ENCODE peak calls at places on chromosomes 6 and 20, in six cellular contexts. One of them, this sample, is unnamed.

GRCh38 chr6:147201885-147202515 is 2.2 kb upstream of the STXBP5 start:
- DNase-seq in fibroblast of lung: peak; percentile 50
- DNase-seq in Peyer's patch: peak; percentile 49
- DNase-seq in pancreas: no peak
- DNase-seq in endodermal cell: peak; percentile 68
- DNase-seq in left ventricle myocardium inferior: no peak
- DNase-seq in this sample: no peak

GRCh38 chr6:128487746-128488145 is 32.7 kb downstream of the PTPRK start:
- DNase-seq in left ventricle myocardium inferior: no peak
- DNase-seq in fibroblast of lung: peak; percentile 97
- DNase-seq in Peyer's patch: no peak
- DNase-seq in pancreas: no peak
- DNase-seq in endodermal cell: no peak
- DNase-seq in this sample: no peak

GRCh38 chr6:3529721-3530120 is 72.9 kb upstream of the SLC22A23 start:
- DNase-seq in pancreas: no peak
- DNase-seq in left ventricle myocardium inferior: no peak
- DNase-seq in fibroblast of lung: no peak
- DNase-seq in Peyer's patch: no peak
- DNase-seq in endodermal cell: no peak
- DNase-seq in this sample: no peak

GRCh38 chr20:55386686-55387085 is 618.6 kb downstream of the CBLN4 start:
- DNase-seq in left ventricle myocardium inferior: no peak
- DNase-seq in endodermal cell: no peak
- DNase-seq in pancreas: no peak
- DNase-seq in Peyer's patch: no peak
- DNase-seq in fibroblast of lung: peak; percentile 1
- DNase-seq in this sample: no peak

GRCh38 chr20:16393297-16393696 is 180.0 kb downstream of the KIF16B start:
- DNase-seq in endodermal cell: no peak
- DNase-seq in left ventricle myocardium inferior: no peak
- DNase-seq in fibroblast of lung: no peak
- DNase-seq in Peyer's patch: no peak
- DNase-seq in pancreas: no peak
- DNase-seq in this sample: no peak

GRCh38 chr6:29112135-29112534 is 4.3 kb downstream of the OR2J3 start:
- DNase-seq in fibroblast of lung: no peak
- DNase-seq in endodermal cell: peak; percentile 57
- DNase-seq in left ventricle myocardium inferior: no peak
- DNase-seq in Peyer's patch: no peak
- DNase-seq in pancreas: no peak
- DNase-seq in this sample: no peak

GRCh38 chr6:131443514-131443913 is 129.5 kb upstream of the ARG1 start:
- DNase-seq in fibroblast of lung: no peak
- DNase-seq in Peyer's patch: peak; percentile 47
- DNase-seq in left ventricle myocardium inferior: no peak
- DNase-seq in pancreas: no peak
- DNase-seq in endodermal cell: no peak
- DNase-seq in this sample: no peak

GRCh38 chr20:24095753-24096152 is 107.2 kb upstream of the GGTLC1 start:
- DNase-seq in left ventricle myocardium inferior: no peak
- DNase-seq in fibroblast of lung: no peak
- DNase-seq in Peyer's patch: no peak
- DNase-seq in endodermal cell: no peak
- DNase-seq in pancreas: no peak
- DNase-seq in this sample: no peak

GRCh38 chr6:16278048-16278724 is 39.8 kb downstream of the GMPR start:
- DNase-seq in Peyer's patch: no peak
- DNase-seq in endodermal cell: no peak
- DNase-seq in fibroblast of lung: peak; percentile 36
- DNase-seq in left ventricle myocardium inferior: no peak
- DNase-seq in pancreas: no peak
- DNase-seq in this sample: no peak

GRCh38 chr6:46491201-46491788 is at the start of gene RCAN2:
- DNase-seq in endodermal cell: peak; percentile 94
- DNase-seq in fibroblast of lung: peak; percentile 25
- DNase-seq in left ventricle myocardium inferior: peak; percentile 77
- DNase-seq in Peyer's patch: peak; percentile 72
- DNase-seq in pancreas: peak; percentile 84
- DNase-seq in this sample: no peak

GRCh38 chr6:109458774-109459531 is 3.4 kb upstream of the MICAL1 start:
- DNase-seq in endodermal cell: peak; percentile 58
- DNase-seq in fibroblast of lung: no peak
- DNase-seq in Peyer's patch: peak; percentile 61
- DNase-seq in pancreas: no peak
- DNase-seq in left ventricle myocardium inferior: no peak
- DNase-seq in this sample: no peak

GRCh38 chr6:139765825-139766285 is 391.4 kb upstream of the CITED2 start:
- DNase-seq in left ventricle myocardium inferior: no peak
- DNase-seq in Peyer's patch: no peak
- DNase-seq in pancreas: no peak
- DNase-seq in fibroblast of lung: peak; percentile 70
- DNase-seq in endodermal cell: no peak
- DNase-seq in this sample: no peak

GRCh38 chr6:37807656-37808055 is 11.9 kb upstream of the ZFAND3 start:
- DNase-seq in endodermal cell: peak; percentile 57
- DNase-seq in fibroblast of lung: no peak
- DNase-seq in Peyer's patch: no peak
- DNase-seq in left ventricle myocardium inferior: no peak
- DNase-seq in pancreas: no peak
- DNase-seq in this sample: no peak

GRCh38 chr20:47118641-47119040 is 224.0 kb downstream of the EYA2 start:
- DNase-seq in pancreas: no peak
- DNase-seq in left ventricle myocardium inferior: no peak
- DNase-seq in fibroblast of lung: no peak
- DNase-seq in Peyer's patch: no peak
- DNase-seq in endodermal cell: no peak
- DNase-seq in this sample: no peak

GRCh38 chr6:148265058-148265457 is 77.6 kb upstream of the SASH1 start:
- DNase-seq in endodermal cell: no peak
- DNase-seq in fibroblast of lung: no peak
- DNase-seq in left ventricle myocardium inferior: no peak
- DNase-seq in pancreas: no peak
- DNase-seq in Peyer's patch: no peak
- DNase-seq in this sample: no peak

GRCh38 chr20:44051661-44052000 is 135.4 kb downstream of the JPH2 start:
- DNase-seq in fibroblast of lung: no peak
- DNase-seq in Peyer's patch: no peak
- DNase-seq in endodermal cell: peak; percentile 29
- DNase-seq in left ventricle myocardium inferior: no peak
- DNase-seq in pancreas: no peak
- DNase-seq in this sample: no peak

GRCh38 chr6:34970962-34971361 is 81.9 kb downstream of the ANKS1A start:
- DNase-seq in pancreas: no peak
- DNase-seq in Peyer's patch: no peak
- DNase-seq in left ventricle myocardium inferior: no peak
- DNase-seq in endodermal cell: no peak
- DNase-seq in fibroblast of lung: peak; percentile 37
- DNase-seq in this sample: peak; percentile 41

GRCh38 chr6:67535946-67536345 is 1099.1 kb upstream of the ADGRB3 start:
- DNase-seq in pancreas: no peak
- DNase-seq in endodermal cell: no peak
- DNase-seq in fibroblast of lung: peak; percentile 63
- DNase-seq in left ventricle myocardium inferior: no peak
- DNase-seq in Peyer's patch: no peak
- DNase-seq in this sample: no peak

GRCh38 chr6:108621117-108621516 is 60.4 kb downstream of the FOXO3 start:
- DNase-seq in left ventricle myocardium inferior: no peak
- DNase-seq in pancreas: no peak
- DNase-seq in Peyer's patch: peak; percentile 71
- DNase-seq in endodermal cell: peak; percentile 47
- DNase-seq in fibroblast of lung: peak; percentile 86
- DNase-seq in this sample: peak; percentile 59

GRCh38 chr6:137882225-137882961 is 15.3 kb downstream of the TNFAIP3 start:
- DNase-seq in fibroblast of lung: peak; percentile 42
- DNase-seq in pancreas: no peak
- DNase-seq in left ventricle myocardium inferior: no peak
- DNase-seq in endodermal cell: no peak
- DNase-seq in Peyer's patch: no peak
- DNase-seq in this sample: no peak

GRCh38 chr6:155419161-155419560 is 36.5 kb downstream of the NOX3 start:
- DNase-seq in Peyer's patch: no peak
- DNase-seq in left ventricle myocardium inferior: no peak
- DNase-seq in endodermal cell: no peak
- DNase-seq in pancreas: no peak
- DNase-seq in fibroblast of lung: peak; percentile 47
- DNase-seq in this sample: peak; percentile 17

GRCh38 chr6:154306696-154307095 is 49.9 kb downstream of the IPCEF1 start:
- DNase-seq in pancreas: no peak
- DNase-seq in Peyer's patch: peak; percentile 55
- DNase-seq in left ventricle myocardium inferior: no peak
- DNase-seq in fibroblast of lung: no peak
- DNase-seq in endodermal cell: no peak
- DNase-seq in this sample: no peak

GRCh38 chr20:53829706-53830521 is 236.3 kb upstream of the ZNF217 start:
- DNase-seq in Peyer's patch: peak; percentile 69
- DNase-seq in left ventricle myocardium inferior: no peak
- DNase-seq in pancreas: no peak
- DNase-seq in fibroblast of lung: peak; percentile 12
- DNase-seq in endodermal cell: no peak
- DNase-seq in this sample: peak; percentile 74

GRCh38 chr6:39342692-39343460 is 20.4 kb upstream of the KCNK16 start:
- DNase-seq in pancreas: no peak
- DNase-seq in Peyer's patch: peak; percentile 58
- DNase-seq in fibroblast of lung: no peak
- DNase-seq in endodermal cell: no peak
- DNase-seq in left ventricle myocardium inferior: no peak
- DNase-seq in this sample: no peak

GRCh38 chr6:84618046-84618752 is 146.2 kb downstream of the TBX18 start:
- DNase-seq in fibroblast of lung: peak; percentile 92
- DNase-seq in endodermal cell: no peak
- DNase-seq in Peyer's patch: no peak
- DNase-seq in left ventricle myocardium inferior: no peak
- DNase-seq in pancreas: no peak
- DNase-seq in this sample: peak; percentile 85

GRCh38 chr20:51734876-51735499 is 33.2 kb downstream of the ATP9A start:
- DNase-seq in fibroblast of lung: no peak
- DNase-seq in endodermal cell: no peak
- DNase-seq in left ventricle myocardium inferior: no peak
- DNase-seq in Peyer's patch: no peak
- DNase-seq in pancreas: no peak
- DNase-seq in this sample: no peak

GRCh38 chr20:49701313-49701731 is 12.4 kb downstream of the B4GALT5 start:
- DNase-seq in pancreas: no peak
- DNase-seq in left ventricle myocardium inferior: no peak
- DNase-seq in fibroblast of lung: peak; percentile 40
- DNase-seq in endodermal cell: no peak
- DNase-seq in Peyer's patch: no peak
- DNase-seq in this sample: no peak

DNA sequence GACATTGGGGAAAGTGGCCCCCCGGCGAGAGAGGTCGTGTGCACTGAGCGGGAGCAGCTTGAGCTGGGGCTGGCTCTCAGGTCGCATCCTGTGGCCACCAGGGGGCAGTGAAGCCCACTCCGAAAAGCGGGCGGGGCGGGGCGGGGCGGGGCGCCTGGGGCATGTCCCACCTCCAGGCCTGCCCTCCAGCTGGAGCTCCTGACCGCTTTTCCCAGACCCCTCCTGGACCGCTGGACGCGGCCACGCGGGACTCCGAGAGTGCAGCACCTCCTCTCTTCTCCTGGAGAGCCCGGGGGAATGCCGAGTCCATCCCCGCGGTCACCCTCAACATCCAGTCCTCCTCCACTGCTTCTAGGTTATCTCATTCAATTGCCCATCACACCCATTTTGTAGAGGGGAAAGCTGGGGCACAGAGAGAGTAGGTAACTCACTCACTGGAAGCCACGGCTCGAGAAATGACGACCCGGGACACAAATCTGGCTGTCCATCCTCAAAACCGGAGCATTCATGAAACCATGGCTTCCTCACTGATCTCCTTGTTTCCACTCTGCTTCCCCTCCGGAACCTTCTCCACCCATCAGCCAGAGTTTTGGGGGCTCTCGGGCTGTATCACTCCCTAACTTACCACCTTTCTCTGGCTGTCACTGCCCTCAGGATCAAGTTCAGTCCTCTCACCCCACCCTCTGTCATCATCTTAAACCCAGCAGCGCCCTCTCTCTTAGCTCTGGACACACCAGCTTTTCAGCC is 24.1 kb downstream of the COX4I2 start:
- DNase-seq in pancreas: peak; percentile 96
- DNase-seq in Peyer's patch: peak; percentile 91
- DNase-seq in endodermal cell: peak; percentile 95
- DNase-seq in left ventricle myocardium inferior: peak; percentile 86
- DNase-seq in fibroblast of lung: peak; percentile 69
- DNase-seq in this sample: no peak
- H3K4me3 ChIP-seq in pancreas: no peak overlapping the region
- H3K4me3 ChIP-seq in Peyer's patch: peak overlapping the region; percentile 37
- H3K4me3 ChIP-seq in endodermal cell: peak overlapping the region; percentile 70
- H3K4me3 ChIP-seq in left ventricle myocardium inferior: peak overlapping the region; percentile 59
- H3K4me3 ChIP-seq in fibroblast of lung: peak overlapping the region; percentile 45
- H3K4me3 ChIP-seq in this sample: peak overlapping the region; percentile 46

GRCh38 chr20:62063981-62064787 is 1.5 kb downstream of the TAF4 start:
- DNase-seq in pancreas: peak; percentile 79
- DNase-seq in Peyer's patch: peak; percentile 65
- DNase-seq in fibroblast of lung: no peak
- DNase-seq in endodermal cell: peak; percentile 85
- DNase-seq in left ventricle myocardium inferior: peak; percentile 58
- DNase-seq in this sample: no peak
- TF ChIP-seq CTCF in pancreas: no peak
- TF ChIP-seq CTCF in Peyer's patch: no peak
- TF ChIP-seq CTCF in fibroblast of lung: no peak
- TF ChIP-seq CTCF in endodermal cell: peak; percentile 16
- TF ChIP-seq CTCF in left ventricle myocardium inferior: no peak
- TF ChIP-seq CTCF in this sample: no peak

GRCh38 chr6:165615629-165616028 is 47.4 kb downstream of the PDE10A start:
- DNase-seq in fibroblast of lung: peak; percentile 12
- DNase-seq in endodermal cell: no peak
- DNase-seq in pancreas: no peak
- DNase-seq in Peyer's patch: no peak
- DNase-seq in left ventricle myocardium inferior: no peak
- DNase-seq in this sample: no peak
- H3K4me3 ChIP-seq in fibroblast of lung: no peak overlapping the region
- H3K4me3 ChIP-seq in endodermal cell: no peak overlapping the region
- H3K4me3 ChIP-seq in pancreas: no peak overlapping the region
- H3K4me3 ChIP-seq in Peyer's patch: no peak overlapping the region
- H3K4me3 ChIP-seq in left ventricle myocardium inferior: peak overlapping the region; percentile 58
- H3K4me3 ChIP-seq in this sample: no peak overlapping the region

GRCh38 chr6:101226677-101227135 is 166.8 kb upstream of the GRIK2 start:
- DNase-seq in left ventricle myocardium inferior: no peak
- DNase-seq in pancreas: no peak
- DNase-seq in endodermal cell: peak; percentile 94
- DNase-seq in fibroblast of lung: peak; percentile 3
- DNase-seq in Peyer's patch: peak; percentile 65
- DNase-seq in this sample: no peak
- TF ChIP-seq CTCF in left ventricle myocardium inferior: no peak
- TF ChIP-seq CTCF in pancreas: no peak
- TF ChIP-seq CTCF in endodermal cell: peak; percentile 85
- TF ChIP-seq CTCF in fibroblast of lung: no peak
- TF ChIP-seq CTCF in Peyer's patch: no peak
- TF ChIP-seq CTCF in this sample: no peak

GRCh38 chr6:158531970-158532369 is 27.9 kb upstream of the TMEM181 start:
- DNase-seq in left ventricle myocardium inferior: no peak
- DNase-seq in fibroblast of lung: no peak
- DNase-seq in pancreas: no peak
- DNase-seq in Peyer's patch: no peak
- DNase-seq in endodermal cell: no peak
- DNase-seq in this sample: no peak
- H3K4me3 ChIP-seq in left ventricle myocardium inferior: no peak overlapping the region
- H3K4me3 ChIP-seq in fibroblast of lung: no peak overlapping the region
- H3K4me3 ChIP-seq in pancreas: no peak overlapping the region
- H3K4me3 ChIP-seq in Peyer's patch: no peak overlapping the region
- H3K4me3 ChIP-seq in endodermal cell: no peak overlapping the region
- H3K4me3 ChIP-seq in this sample: no peak overlapping the region